ENCODE peak calls at places on chromosome 21, in nine cellular contexts. V is H9, Z is heart left ventricle, T is IMR-90, F is breast epithelium, K is astrocyte, N is WTC11, Y is MCF 10A, S is right lobe of liver. A is an unnamed sample.

GRCh38 chr21:32371913-32372314 is 20.9 kb downstream of the URB1 start:
- DNase-seq in V (no peak), Z (no peak), T (peak; percentile 83), F (no peak), K (peak; percentile 57), N (no peak), Y (peak; percentile 95), S (no peak), A (no peak)

GRCh38 chr21:44090332-44090731 is 16.9 kb upstream of the PWP2 start:
- DNase-seq in V (no peak), Z (no peak), T (no peak), F (no peak), K (no peak), N (no peak), Y (no peak), S (no peak), A (no peak)

GRCh38 chr21:43740497-43741156 is 21.7 kb downstream of the PDXK start:
- DNase-seq in V (peak; percentile 91), Z (no peak), T (no peak), F (peak; percentile 92), K (peak; percentile 54), N (peak; percentile 63), Y (no peak), S (no peak), A (no peak)

GRCh38 chr21:34690041-34690792 is 21.4 kb downstream of the CLIC6 start:
- DNase-seq in V (no peak), Z (no peak), T (no peak), F (no peak), K (no peak), N (no peak), Y (no peak), S (no peak), A (no peak)

GRCh38 chr21:17726047-17726446 is 93.1 kb downstream of the C21orf91 start:
- DNase-seq in V (no peak), Z (no peak), T (peak; percentile 7), F (no peak), K (no peak), N (no peak), Y (peak; percentile 25), S (no peak), A (no peak)

GRCh38 chr21:17725339-17725738 is 93.8 kb downstream of the C21orf91 start:
- DNase-seq in V (no peak), Z (no peak), T (no peak), F (no peak), K (no peak), N (no peak), Y (no peak), S (no peak), A (no peak)

GRCh38 chr21:36355868-36356267 is 29.3 kb upstream of the CHAF1B start:
- DNase-seq in V (no peak), Z (no peak), T (no peak), F (no peak), K (no peak), N (no peak), Y (no peak), S (no peak), A (no peak)

GRCh38 chr21:36073181-36073580 is 3.4 kb downstream of the CBR1 start:
- DNase-seq in V (no peak), Z (no peak), T (no peak), F (no peak), K (no peak), N (no peak), Y (no peak), S (no peak), A (no peak)

GRCh38 chr21:33540711-33541104 is 1.2 kb downstream of the GART start:
- DNase-seq in V (no peak), Z (no peak), T (no peak), F (no peak), K (no peak), N (no peak), Y (peak; percentile 17), S (no peak), A (no peak)

GRCh38 chr21:33105088-33105487 is 35.1 kb downstream of the OLIG1 start:
- DNase-seq in V (peak; percentile 64), Z (no peak), T (no peak), F (no peak), K (no peak), N (no peak), Y (no peak), S (no peak), A (no peak)

GRCh38 chr21:33265664-33266049 is 510 bp upstream of the IL10RB start:
- DNase-seq in V (peak; percentile 66), Z (peak; percentile 68), T (peak; percentile 14), F (no peak), K (no peak), N (no peak), Y (no peak), S (peak; percentile 56), A (no peak)

GRCh38 chr21:35615325-35615724 is 445.0 kb downstream of the SETD4 start:
- DNase-seq in V (no peak), Z (no peak), T (no peak), F (no peak), K (no peak), N (no peak), Y (no peak), S (no peak), A (no peak)

GRCh38 chr21:14838400-14838799 is 226.4 kb downstream of the NRIP1 start:
- DNase-seq in V (no peak), Z (no peak), T (peak; percentile 41), F (no peak), K (no peak), N (no peak), Y (no peak), S (no peak), A (no peak)

DNA sequence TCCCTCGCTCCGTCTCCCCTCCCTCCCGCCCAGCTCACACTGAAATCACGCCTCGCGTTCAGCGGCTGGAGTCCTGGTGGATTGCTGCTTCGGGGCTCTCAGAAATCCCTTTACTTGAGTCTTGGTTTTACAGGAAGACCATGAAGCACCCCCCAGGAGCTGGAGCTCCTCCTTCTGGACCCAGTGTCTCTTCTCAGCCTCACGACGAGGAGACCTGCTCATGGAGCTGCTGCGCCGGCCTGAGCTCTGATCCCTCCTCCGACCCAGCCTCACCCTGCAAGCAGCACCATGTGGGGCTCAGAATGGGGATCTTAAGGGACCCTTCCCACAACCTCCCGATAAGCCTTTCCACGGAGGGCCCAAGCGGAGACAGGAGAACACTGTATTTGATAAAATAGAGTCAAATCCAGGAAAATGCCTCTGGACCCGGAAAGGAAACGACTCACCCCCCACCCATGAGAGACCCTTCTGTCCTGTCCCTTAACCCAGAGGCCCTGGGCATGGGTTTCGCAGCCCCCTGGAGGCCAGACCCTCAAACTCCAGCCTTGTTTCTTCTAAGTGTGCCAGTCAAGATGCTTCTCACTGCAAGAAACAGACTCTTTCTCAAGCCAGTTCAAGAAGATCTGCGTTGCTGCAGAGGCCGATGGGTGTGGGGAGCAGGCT is 26.0 kb downstream of the PDE9A start:
- DNase-seq in V (no peak), Z (no peak), T (no peak), F (no peak), K (no peak), N (peak; percentile 48), Y (no peak), S (no peak), A (no peak)
- TF ChIP-seq CTCF in V (peak; percentile 62), Z (no peak), T (no peak), F (no peak), K (no peak), N (no peak), Y (no peak), S (no peak), A (no peak)

GRCh38 chr21:41378849-41379248 is 17.0 kb downstream of the MX2 start:
- DNase-seq in V (no peak), Z (peak; percentile 19), T (no peak), F (no peak), K (no peak), N (no peak), Y (no peak), S (no peak), A (no peak)
- TF ChIP-seq CTCF in V (peak; percentile 25), Z (no peak), T (no peak), F (no peak), K (no peak), N (no peak), Y (no peak), S (no peak), A (no peak)

GRCh38 chr21:37547615-37547975 is 181.0 kb downstream of the DYRK1A start:
- DNase-seq in V (no peak), Z (no peak), T (no peak), F (no peak), K (no peak), N (no peak), Y (no peak), S (no peak), A (no peak)

GRCh38 chr21:37548521-37548981 is 182.0 kb downstream of the DYRK1A start:
- DNase-seq in V (no peak), Z (no peak), T (no peak), F (no peak), K (no peak), N (no peak), Y (no peak), S (no peak), A (no peak)

GRCh38 chr21:37546949-37547614 is 180.5 kb downstream of the DYRK1A start:
- DNase-seq in V (no peak), Z (no peak), T (no peak), F (no peak), K (peak; percentile 66), N (no peak), Y (no peak), S (no peak), A (no peak)

GRCh38 chr21:37542512-37542911 is 175.9 kb downstream of the DYRK1A start:
- DNase-seq in V (no peak), Z (no peak), T (no peak), F (no peak), K (no peak), N (no peak), Y (no peak), S (no peak), A (no peak)

DNA sequence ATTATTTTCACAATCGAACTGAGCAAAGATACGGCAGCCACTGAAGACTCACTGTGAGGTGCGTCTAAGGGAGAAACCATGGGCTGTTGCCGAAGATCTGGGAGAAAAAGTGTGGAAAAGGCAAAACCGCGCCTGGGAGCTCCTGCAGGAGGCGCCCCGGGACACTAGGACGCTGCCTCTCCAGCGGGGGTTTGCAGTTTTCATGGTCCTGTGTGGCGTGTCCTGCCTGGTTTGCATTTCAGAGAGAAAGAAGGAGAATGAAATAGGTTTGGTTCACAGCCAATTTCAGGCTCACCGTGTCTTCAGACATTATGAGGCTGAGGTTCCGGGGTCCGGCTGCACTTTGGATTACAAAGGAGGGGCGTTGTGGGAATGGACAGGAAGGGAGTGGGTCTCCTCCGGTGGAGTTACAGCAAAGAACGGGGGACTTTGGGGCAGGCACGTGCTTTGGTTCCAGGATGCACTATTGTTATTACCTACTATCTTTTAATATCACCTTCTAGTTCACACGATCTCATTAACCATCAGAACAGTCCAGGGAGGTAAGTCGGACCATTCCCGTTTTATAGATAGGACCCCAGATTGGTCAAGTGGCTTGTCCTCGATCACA is 179.8 kb downstream of the DYRK1A start:
- DNase-seq in V (no peak), Z (no peak), T (no peak), F (no peak), K (no peak), N (no peak), Y (no peak), S (no peak), A (no peak)
- TF ChIP-seq CTCF in V (peak; percentile 54), Z (no peak), T (no peak), F (no peak), K (no peak), N (no peak), Y (no peak), S (no peak), A (no peak)

DNA sequence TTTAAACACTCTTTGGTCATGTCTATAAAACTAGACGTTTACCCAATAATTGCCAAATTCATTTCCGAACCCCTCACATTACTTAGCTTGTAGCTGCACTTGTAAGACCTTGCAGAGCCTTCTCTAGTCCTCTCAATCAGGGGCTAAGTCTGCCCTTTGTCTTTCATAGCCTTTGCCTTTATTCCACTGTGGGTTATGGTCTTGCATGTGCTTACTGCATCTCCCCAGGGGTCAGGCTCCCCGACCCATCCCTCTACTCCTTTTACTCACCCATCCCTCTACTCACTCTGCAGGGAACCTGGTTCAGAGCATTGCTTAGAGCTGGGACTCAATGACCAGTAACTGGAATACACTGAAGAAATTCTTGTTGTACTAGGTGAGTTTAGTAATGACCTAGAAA is 235.4 kb downstream of the PCP4 start:
- DNase-seq in V (no peak), Z (no peak), T (no peak), F (no peak), K (no peak), N (no peak), Y (no peak), S (no peak), A (no peak)
- TF ChIP-seq CTCF in V (no peak), Z (no peak), T (no peak), F (no peak), K (no peak), N (no peak), Y (no peak), S (no peak), A (no peak)